ENCODE peak calls at places on chromosomes 7 and 10, in six cellular contexts. One of them, this sample, is unnamed.

GRCh38 chr10:90306187-90306586 is 551.7 kb downstream of the HTR7 start:
- DNase-seq in HepG2: no peak
- DNase-seq in GM12892: no peak
- DNase-seq in K562: no peak
- DNase-seq in H1: no peak
- DNase-seq in GM12878: no peak
- DNase-seq in this sample: no peak

GRCh38 chr7:91420606-91421390 is 156.6 kb downstream of the FZD1 start:
- DNase-seq in HepG2: no peak
- DNase-seq in GM12892: no peak
- DNase-seq in K562: no peak
- DNase-seq in H1: no peak
- DNase-seq in GM12878: no peak
- DNase-seq in this sample: no peak

GRCh38 chr10:117413928-117414618 is 38.8 kb upstream of the PDZD8 start:
- DNase-seq in HepG2: peak
- DNase-seq in GM12892: no peak
- DNase-seq in K562: no peak
- DNase-seq in H1: no peak
- DNase-seq in GM12878: no peak
- DNase-seq in this sample: no peak

GRCh38 chr7:71308105-71308504 is 176.2 kb downstream of the GALNT17 start:
- DNase-seq in HepG2: no peak
- DNase-seq in GM12892: no peak
- DNase-seq in K562: no peak
- DNase-seq in H1: no peak
- DNase-seq in GM12878: no peak
- DNase-seq in this sample: no peak

GRCh38 chr10:60434418-60435046 is 44.9 kb upstream of the ANK3 start:
- DNase-seq in HepG2: peak
- DNase-seq in GM12892: no peak
- DNase-seq in K562: peak
- DNase-seq in H1: no peak
- DNase-seq in GM12878: no peak
- DNase-seq in this sample: no peak

GRCh38 chr7:155043756-155044155 is 26.4 kb upstream of the HTR5A start:
- DNase-seq in HepG2: no peak
- DNase-seq in GM12892: no peak
- DNase-seq in K562: no peak
- DNase-seq in H1: no peak
- DNase-seq in GM12878: no peak
- DNase-seq in this sample: no peak

GRCh38 chr10:6689036-6689435 is 109.0 kb upstream of the PRKCQ start:
- DNase-seq in HepG2: no peak
- DNase-seq in GM12892: no peak
- DNase-seq in K562: no peak
- DNase-seq in H1: no peak
- DNase-seq in GM12878: no peak
- DNase-seq in this sample: no peak

GRCh38 chr7:99740573-99741437 is 5.8 kb upstream of the CYP3A7 start:
- DNase-seq in HepG2: peak
- DNase-seq in GM12892: no peak
- DNase-seq in K562: no peak
- DNase-seq in H1: no peak
- DNase-seq in GM12878: no peak
- DNase-seq in this sample: no peak

GRCh38 chr10:133327651-133328357 is 8.9 kb downstream of the CALY start:
- DNase-seq in HepG2: no peak
- DNase-seq in GM12892: no peak
- DNase-seq in K562: no peak
- DNase-seq in H1: no peak
- DNase-seq in GM12878: no peak
- DNase-seq in this sample: no peak

GRCh38 chr10:133328358-133329343 is 8.0 kb downstream of the CALY start:
- DNase-seq in HepG2: no peak
- DNase-seq in GM12892: no peak
- DNase-seq in K562: no peak
- DNase-seq in H1: no peak
- DNase-seq in GM12878: no peak
- DNase-seq in this sample: no peak

GRCh38 chr10:133326745-133327650 is 9.7 kb downstream of the CALY start:
- DNase-seq in HepG2: no peak
- DNase-seq in GM12892: no peak
- DNase-seq in K562: no peak
- DNase-seq in H1: no peak
- DNase-seq in GM12878: no peak
- DNase-seq in this sample: no peak

GRCh38 chr10:133332936-133333699 is 3.6 kb downstream of the CALY start:
- DNase-seq in HepG2: no peak
- DNase-seq in GM12892: no peak
- DNase-seq in K562: no peak
- DNase-seq in H1: no peak
- DNase-seq in GM12878: no peak
- DNase-seq in this sample: no peak

DNA sequence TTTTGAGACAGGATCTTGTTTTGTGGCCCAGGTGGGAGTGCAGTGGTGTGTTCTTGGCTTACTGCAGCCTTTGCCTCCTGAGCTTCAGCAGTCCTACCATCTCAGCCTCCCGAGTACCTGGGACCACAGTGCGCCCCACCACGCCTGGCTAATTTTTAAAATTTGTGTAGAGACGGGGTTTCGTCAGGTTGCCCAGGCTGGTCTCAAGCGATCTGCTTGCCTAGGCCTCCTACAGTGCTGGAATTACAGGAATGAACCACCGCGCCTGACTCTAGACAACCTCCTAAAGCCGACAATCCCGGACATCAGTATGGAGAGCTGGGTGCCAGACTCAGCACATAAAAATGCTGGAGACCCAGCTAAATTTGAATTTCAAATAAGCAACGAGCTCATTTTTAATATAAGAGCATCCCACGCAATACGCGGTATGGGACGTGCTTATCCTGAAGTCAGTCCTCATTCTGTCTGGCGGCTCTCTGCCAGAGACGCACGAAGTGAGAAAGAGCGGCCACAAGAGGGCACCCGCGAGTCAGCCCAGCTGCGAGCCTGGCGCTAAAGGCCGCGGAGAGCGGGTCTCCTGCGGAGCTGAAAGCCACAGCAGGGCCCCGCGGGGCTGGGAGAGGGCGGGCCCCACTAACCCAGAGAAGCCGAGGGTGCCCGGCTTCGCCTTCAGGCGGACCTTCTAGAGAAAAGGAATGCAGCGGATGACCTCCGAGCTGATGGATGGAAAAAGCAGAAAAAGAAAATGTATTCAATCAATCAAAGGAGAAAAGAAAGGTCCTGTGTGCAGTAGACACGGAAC is 7.1 kb downstream of the CALY start:
- DNase-seq in HepG2: peak
- DNase-seq in GM12892: peak
- DNase-seq in K562: peak
- DNase-seq in H1: peak
- DNase-seq in GM12878: no peak
- DNase-seq in this sample: peak
- TF ChIP-seq POLR2AphosphoS5 in HepG2: no peak
- TF ChIP-seq POLR2AphosphoS5 in GM12892: no peak
- TF ChIP-seq POLR2AphosphoS5 in K562: no peak
- TF ChIP-seq POLR2AphosphoS5 in H1: no peak
- TF ChIP-seq POLR2AphosphoS5 in GM12878: no peak
- TF ChIP-seq POLR2AphosphoS5 in this sample: no peak

DNA sequence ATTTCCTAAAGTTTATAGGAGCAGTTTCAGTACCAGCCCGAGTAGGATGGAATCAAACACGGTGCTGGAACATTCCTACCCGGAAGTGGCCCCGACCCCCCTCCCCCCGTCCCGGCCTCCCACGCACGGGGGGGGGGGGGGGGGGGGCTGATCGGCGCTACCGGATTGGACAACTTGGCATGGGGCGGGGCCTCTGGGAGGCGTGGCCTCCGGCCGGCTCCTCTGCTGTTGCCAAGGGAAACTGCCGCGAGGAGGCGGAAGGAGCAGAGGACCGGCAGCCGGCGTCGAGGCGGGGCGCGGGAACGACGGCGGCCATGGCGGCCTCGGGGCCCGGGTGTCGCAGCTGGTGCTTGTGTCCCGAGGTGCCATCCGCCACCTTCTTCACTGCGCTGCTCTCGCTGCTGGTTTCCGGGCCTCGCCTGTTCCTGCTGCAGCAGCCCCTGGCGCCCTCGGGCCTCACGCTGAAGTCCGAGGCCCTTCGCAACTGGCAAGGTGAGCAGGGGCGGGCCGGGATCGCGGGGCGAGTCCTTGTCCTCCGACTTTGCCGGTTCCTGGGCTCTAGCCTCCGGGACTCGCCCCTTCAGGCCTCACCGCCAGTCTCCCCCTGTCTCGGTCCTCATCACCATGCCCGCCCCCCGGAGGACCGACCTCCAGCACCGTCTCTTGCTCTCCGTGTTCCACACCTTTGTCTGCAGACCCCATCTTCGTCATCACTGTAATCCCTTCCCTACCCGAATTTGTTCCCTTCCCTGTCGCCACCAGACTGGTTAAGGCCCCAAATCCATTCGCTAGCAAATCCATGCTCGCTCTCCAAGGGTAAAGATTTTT is at the start of gene RHBDD2:
- DNase-seq in HepG2: peak
- DNase-seq in GM12892: peak
- DNase-seq in K562: peak
- DNase-seq in H1: peak
- DNase-seq in GM12878: peak
- DNase-seq in this sample: peak
- TF ChIP-seq POLR2A in HepG2: peak
- TF ChIP-seq POLR2A in GM12892: peak
- TF ChIP-seq POLR2A in K562: peak
- TF ChIP-seq POLR2A in H1: peak
- TF ChIP-seq POLR2A in GM12878: peak
- TF ChIP-seq POLR2A in this sample: peak

GRCh38 chr10:16009736-16010259 is 149.5 kb upstream of the MINDY3 start:
- DNase-seq in HepG2: no peak
- DNase-seq in GM12892: no peak
- DNase-seq in K562: no peak
- DNase-seq in H1: no peak
- DNase-seq in GM12878: no peak
- DNase-seq in this sample: no peak
- TF ChIP-seq TAF1 in HepG2: no peak
- TF ChIP-seq TAF1 in GM12892: no peak
- TF ChIP-seq TAF1 in K562: no peak
- TF ChIP-seq TAF1 in H1: no peak
- TF ChIP-seq TAF1 in GM12878: no peak
- TF ChIP-seq TAF1 in this sample: no peak

GRCh38 chr7:29480456-29480855 is 83.2 kb upstream of the PRR15 start:
- DNase-seq in HepG2: no peak
- DNase-seq in GM12892: no peak
- DNase-seq in K562: no peak
- DNase-seq in H1: no peak
- DNase-seq in GM12878: no peak
- DNase-seq in this sample: no peak
- TF ChIP-seq POLR2AphosphoS5 in HepG2: no peak
- TF ChIP-seq POLR2AphosphoS5 in GM12892: no peak
- TF ChIP-seq POLR2AphosphoS5 in K562: no peak
- TF ChIP-seq POLR2AphosphoS5 in H1: no peak
- TF ChIP-seq POLR2AphosphoS5 in GM12878: no peak
- TF ChIP-seq POLR2AphosphoS5 in this sample: no peak

GRCh38 chr10:10605551-10606081 is 412.1 kb upstream of the CELF2 start:
- DNase-seq in HepG2: no peak
- DNase-seq in GM12892: no peak
- DNase-seq in K562: no peak
- DNase-seq in H1: no peak
- DNase-seq in GM12878: no peak
- DNase-seq in this sample: no peak

GRCh38 chr10:10613654-10614244 is 403.9 kb upstream of the CELF2 start:
- DNase-seq in HepG2: no peak
- DNase-seq in GM12892: no peak
- DNase-seq in K562: no peak
- DNase-seq in H1: no peak
- DNase-seq in GM12878: no peak
- DNase-seq in this sample: no peak

DNA sequence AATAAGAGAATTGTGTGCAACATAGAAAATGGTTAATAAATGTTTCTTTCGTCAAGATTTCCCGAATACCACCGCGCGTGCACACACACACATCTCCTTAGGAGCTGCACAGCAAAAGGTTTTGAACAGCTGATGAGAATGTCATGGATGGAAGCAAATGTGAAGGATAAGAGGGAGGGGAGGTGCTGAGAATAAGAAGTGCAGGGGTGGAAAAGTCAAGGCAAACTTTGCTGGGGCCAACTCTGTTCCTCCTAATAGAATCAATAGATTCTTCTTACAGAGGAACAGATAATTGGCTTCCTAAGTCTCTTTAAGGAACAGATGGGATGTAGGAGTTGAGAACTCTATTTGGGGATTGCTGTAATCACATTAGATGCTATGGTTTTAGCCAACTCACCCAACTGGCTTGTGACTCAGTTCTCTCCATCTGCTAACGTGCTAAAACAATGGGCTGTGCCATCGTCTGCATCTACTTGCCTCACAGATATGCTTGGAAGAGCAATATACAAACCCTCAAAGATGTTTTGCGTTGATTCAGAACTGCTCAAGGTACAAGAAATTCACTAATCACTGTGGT is 408.2 kb upstream of the CELF2 start:
- DNase-seq in HepG2: no peak
- DNase-seq in GM12892: no peak
- DNase-seq in K562: no peak
- DNase-seq in H1: no peak
- DNase-seq in GM12878: no peak
- DNase-seq in this sample: no peak
- TF ChIP-seq POLR2A in HepG2: no peak
- TF ChIP-seq POLR2A in GM12892: no peak
- TF ChIP-seq POLR2A in K562: no peak
- TF ChIP-seq POLR2A in H1: no peak
- TF ChIP-seq POLR2A in GM12878: no peak
- TF ChIP-seq POLR2A in this sample: no peak